ENCODE peak calls at places on chromosome 3, in four cellular contexts. One of them, this sample, is unnamed.
A peak's percentile ranks its signal among the peaks of the same experiment; 100 is the strongest.

GRCh38 chr3:28212681-28213080 is 28.7 kb upstream of the CMC1 start:
- DNase-seq in epithelial cell of esophagus: no peak
- DNase-seq in H7: no peak
- DNase-seq in foreskin fibroblast: no peak
- DNase-seq in this sample: no peak

GRCh38 chr3:18847583-18848197 is 300.6 kb upstream of the KCNH8 start:
- DNase-seq in epithelial cell of esophagus: peak; percentile 27
- DNase-seq in foreskin fibroblast: no peak
- DNase-seq in H7: no peak
- DNase-seq in this sample: no peak

GRCh38 chr3:127164615-127165014 is 28.3 kb upstream of the PRR23E start:
- DNase-seq in foreskin fibroblast: no peak
- DNase-seq in H7: no peak
- DNase-seq in epithelial cell of esophagus: no peak
- DNase-seq in this sample: no peak

GRCh38 chr3:14871456-14872200 is 52.9 kb downstream of the FGD5 start:
- DNase-seq in epithelial cell of esophagus: no peak
- DNase-seq in foreskin fibroblast: peak; percentile 53
- DNase-seq in H7: no peak
- DNase-seq in this sample: no peak

GRCh38 chr3:129738189-129738588 is 131.7 kb upstream of the PLXND1 start:
- DNase-seq in foreskin fibroblast: no peak
- DNase-seq in H7: no peak
- DNase-seq in epithelial cell of esophagus: no peak
- DNase-seq in this sample: no peak

GRCh38 chr3:12934431-12934830 is 93.1 kb upstream of the RPL32 start:
- DNase-seq in epithelial cell of esophagus: no peak
- DNase-seq in foreskin fibroblast: peak; percentile 47
- DNase-seq in H7: no peak
- DNase-seq in this sample: no peak

GRCh38 chr3:177626014-177626413 is 428.7 kb upstream of the TBL1XR1 start:
- DNase-seq in H7: no peak
- DNase-seq in epithelial cell of esophagus: no peak
- DNase-seq in foreskin fibroblast: no peak
- DNase-seq in this sample: no peak

GRCh38 chr3:30311781-30312180 is 294.6 kb upstream of the TGFBR2 start:
- DNase-seq in epithelial cell of esophagus: no peak
- DNase-seq in foreskin fibroblast: no peak
- DNase-seq in H7: no peak
- DNase-seq in this sample: no peak

GRCh38 chr3:149936812-149937230 is 33.9 kb downstream of the PFN2 start:
- DNase-seq in foreskin fibroblast: peak; percentile 80
- DNase-seq in epithelial cell of esophagus: peak; percentile 59
- DNase-seq in H7: peak; percentile 61
- DNase-seq in this sample: peak; percentile 6

GRCh38 chr3:110341047-110341446 is 730.6 kb upstream of the NECTIN3 start:
- DNase-seq in epithelial cell of esophagus: peak; percentile 4
- DNase-seq in foreskin fibroblast: peak; percentile 66
- DNase-seq in H7: no peak
- DNase-seq in this sample: no peak

GRCh38 chr3:111237906-111238305 is 166.3 kb downstream of the NECTIN3 start:
- DNase-seq in epithelial cell of esophagus: no peak
- DNase-seq in H7: no peak
- DNase-seq in foreskin fibroblast: no peak
- DNase-seq in this sample: no peak

GRCh38 chr3:155809181-155809580 is 3.1 kb upstream of the C3orf33 start:
- DNase-seq in foreskin fibroblast: no peak
- DNase-seq in H7: no peak
- DNase-seq in epithelial cell of esophagus: peak; percentile 10
- DNase-seq in this sample: no peak

GRCh38 chr3:54957711-54958110 is 29.9 kb upstream of the LRTM1 start:
- DNase-seq in H7: no peak
- DNase-seq in foreskin fibroblast: peak; percentile 37
- DNase-seq in epithelial cell of esophagus: no peak
- DNase-seq in this sample: no peak

This sample was measured in effector CD8-positive, alpha-beta T cell.